ENCODE peak calls at places on chromosomes 4 and X, in seven cellular contexts. T is keratinocyte, B is GM12878, C is esophagus muscularis mucosa, A is lower lobe of right lung, J is uterus, V is lung. X is an unnamed sample.

GRCh38 chrX:40866878-40867277 is 131.5 kb upstream of the MED14 start:
- DNase-seq in T (no peak), A (no peak), C (no peak), J (no peak), B (no peak), V (no peak), X (peak; percentile 39)

GRCh38 chrX:11438767-11439166 is 145.6 kb downstream of the AMELX start:
- DNase-seq in T (no peak), V (no peak), C (no peak), J (no peak), B (no peak), A (no peak), X (no peak)

GRCh38 chrX:111874241-111874640 is 1.7 kb upstream of the TRPC5OS start:
- DNase-seq in C (no peak), T (no peak), B (no peak), J (no peak), V (no peak), A (no peak), X (no peak)

GRCh38 chrX:136310411-136310810 is 9.6 kb downstream of the ADGRG4 start:
- DNase-seq in J (no peak), A (no peak), T (no peak), V (no peak), B (no peak), C (no peak), X (peak; percentile 20)

GRCh38 chr4:98663226-98664006 is 5.0 kb upstream of the TSPAN5 start:
- DNase-seq in A (no peak), T (no peak), J (no peak), B (peak; percentile 84), V (no peak), C (no peak), X (no peak)

GRCh38 chr4:176788248-176788647 is 4.5 kb downstream of the VEGFC start:
- DNase-seq in V (no peak), A (no peak), B (no peak), J (no peak), C (no peak), T (no peak), X (no peak)

GRCh38 chr4:156771171-156771837 is 200.3 kb downstream of the PDGFC start:
- DNase-seq in B (no peak), V (peak; percentile 61), A (no peak), T (peak; percentile 95), J (peak; percentile 24), C (no peak), X (peak; percentile 74)

GRCh38 chrX:43500996-43501694 is 155.0 kb upstream of the MAOA start:
- DNase-seq in A (no peak), B (no peak), V (no peak), C (no peak), J (no peak), T (no peak), X (no peak)

GRCh38 chrX:3268804-3269203 is 77.6 kb downstream of the MXRA5 start:
- DNase-seq in V (no peak), T (peak; percentile 17), C (no peak), J (no peak), B (no peak), A (no peak), X (no peak)

GRCh38 chrX:38112566-38112965 is 106.2 kb downstream of the SYTL5 start:
- DNase-seq in T (no peak), V (no peak), B (peak; percentile 31), A (no peak), J (no peak), C (no peak), X (no peak)

GRCh38 chr4:126051709-126052424 is 737.1 kb downstream of the FAT4 start:
- DNase-seq in T (no peak), J (no peak), V (no peak), B (no peak), A (no peak), C (no peak), X (no peak)

GRCh38 chr4:153538408-153539057 is 72.4 kb downstream of the TMEM131L start:
- DNase-seq in C (peak; percentile 77), A (no peak), J (peak; percentile 36), B (no peak), V (no peak), T (no peak), X (no peak)

GRCh38 chrX:30283456-30284200 is 25.6 kb downstream of the NR0B1 start:
- DNase-seq in V (no peak), T (peak; percentile 32), A (no peak), C (no peak), B (no peak), J (no peak), X (peak; percentile 28)

GRCh38 chr4:189979196-189980047 is 38.8 kb downstream of the FRG1 start:
- DNase-seq in V (no peak), A (no peak), C (no peak), J (no peak), B (no peak), T (no peak), X (no peak)

GRCh38 chr4:161121451-161121850 is 1042.3 kb downstream of the FSTL5 start:
- DNase-seq in B (no peak), T (no peak), C (no peak), V (no peak), A (no peak), J (no peak), X (no peak)

GRCh38 chr4:178215754-178216153 is 773.5 kb upstream of the AGA start:
- DNase-seq in V (no peak), C (no peak), A (no peak), T (no peak), J (no peak), B (no peak), X (no peak)

GRCh38 chrX:134374294-134374693 is 85.7 kb upstream of the HPRT1 start:
- DNase-seq in T (no peak), A (no peak), B (no peak), V (no peak), C (no peak), J (no peak), X (no peak)

GRCh38 chr4:73875401-73875800 is 6.2 kb downstream of the CXCL1 start:
- DNase-seq in C (no peak), T (no peak), V (no peak), J (no peak), B (no peak), A (no peak), X (no peak)

GRCh38 chrX:112067601-112068000 is 15.0 kb downstream of the TRPC5 start:
- DNase-seq in A (no peak), V (no peak), C (no peak), B (no peak), T (no peak), J (no peak), X (no peak)

GRCh38 chrX:48520455-48520854 is 1.2 kb upstream of the EBP start:
- DNase-seq in A (no peak), T (no peak), J (no peak), C (no peak), B (no peak), V (no peak), X (no peak)

GRCh38 chr4:47879458-47879857 is 34.9 kb downstream of the NFXL1 start:
- DNase-seq in V (no peak), C (no peak), J (no peak), B (no peak), A (no peak), T (no peak), X (no peak)

GRCh38 chr4:175290401-175290800 is 372.2 kb downstream of the ADAM29 start:
- DNase-seq in V (no peak), B (no peak), T (no peak), J (no peak), C (no peak), A (no peak), X (no peak)

GRCh38 chr4:17165256-17165655 is 266.8 kb upstream of the LDB2 start:
- DNase-seq in V (no peak), A (no peak), B (no peak), T (no peak), J (no peak), C (no peak), X (no peak)
- H3K27ac ChIP-seq in V (no peak overlapping the region), A (no peak overlapping the region), B (no peak overlapping the region), T (no peak overlapping the region), J (no peak overlapping the region), C (no peak overlapping the region), X (no peak overlapping the region)

GRCh38 chr4:56444719-56445118 is 8.7 kb downstream of the PAICS start:
- DNase-seq in C (no peak), J (no peak), A (no peak), T (no peak), B (no peak), V (no peak), X (no peak)

GRCh38 chr4:56445699-56446098 is 9.6 kb downstream of the PAICS start:
- DNase-seq in J (no peak), T (no peak), V (no peak), B (no peak), A (no peak), C (no peak), X (no peak)

GRCh38 chr4:56435001-56435747 is at the start of gene PPAT:
- DNase-seq in B (peak; percentile 94), A (peak; percentile 99), T (peak; percentile 78), J (peak; percentile 97), C (peak; percentile 98), V (peak; percentile 98), X (peak; percentile 98)

GRCh38 chr4:56435748-56436442 is at the start of gene PAICS:
- DNase-seq in C (peak; percentile 96), J (peak; percentile 90), A (peak; percentile 94), B (peak; percentile 83), T (peak; percentile 72), V (peak; percentile 93), X (peak; percentile 96)

GRCh38 chr4:56440983-56441382 is 4.9 kb downstream of the PAICS start:
- DNase-seq in C (no peak), J (no peak), T (no peak), A (no peak), V (no peak), B (no peak), X (no peak)
- H3K36me3 ChIP-seq in C (peaks cover 19% of the 10 kb centered on the region), J (no peaks in the 10 kb centered on the region), T (peaks cover 3% of the 10 kb centered on the region), A (peaks cover 19% of the 10 kb centered on the region), V (no peaks in the 10 kb centered on the region), B (peaks cover 14% of the 10 kb centered on the region), X (peaks cover 5% of the 10 kb centered on the region)

DNA sequence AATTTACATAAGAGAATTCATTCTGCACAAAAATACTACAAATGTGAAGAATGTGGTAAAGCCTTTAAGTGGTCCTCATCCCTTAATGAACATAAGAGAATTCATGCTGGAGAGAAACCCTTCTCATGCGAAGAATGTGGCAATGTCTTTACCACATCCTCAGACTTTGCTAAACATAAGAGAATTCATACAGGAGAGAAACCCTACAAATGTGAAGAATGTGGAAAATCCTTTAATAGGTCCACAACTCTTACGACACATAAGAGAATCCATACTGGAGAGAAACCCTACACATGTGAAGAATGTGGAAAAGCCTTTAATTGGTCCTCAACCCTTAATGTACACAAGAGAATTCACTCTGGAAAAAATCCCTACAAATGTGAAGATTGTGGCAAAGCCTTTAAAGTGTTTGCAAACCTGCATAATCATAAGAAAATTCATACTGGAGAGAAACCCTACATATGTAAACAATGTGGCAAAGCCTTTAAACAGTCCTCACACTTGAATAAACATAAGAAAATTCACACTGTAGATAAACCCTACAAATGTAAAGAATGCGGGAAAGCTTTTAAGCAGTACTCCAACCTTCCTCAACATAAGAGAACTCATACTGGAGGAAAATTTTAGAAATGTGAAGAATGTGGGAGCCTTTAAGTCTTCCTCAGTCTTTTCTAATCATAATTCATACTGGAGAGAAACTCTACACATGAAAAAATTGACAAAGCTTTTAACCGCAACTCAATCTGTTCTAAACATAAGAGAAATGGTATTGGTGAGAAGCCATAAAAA is 37.4 kb downstream of the ZNF718 start:
- DNase-seq in T (no peak), V (no peak), J (no peak), A (no peak), C (no peak), B (no peak), X (no peak)
- H3K9me3 ChIP-seq in T (peaks cover 14% of the 10 kb centered on the region), V (peaks cover 9% of the 10 kb centered on the region), J (peaks cover 92% of the 10 kb centered on the region), A (peaks cover 99% of the 10 kb centered on the region), C (peaks cover 98% of the 10 kb centered on the region), B (peaks cover 30% of the 10 kb centered on the region), X (peaks cover 5% of the 10 kb centered on the region)

GRCh38 chr4:40749717-40750460 is at the start of gene NSUN7:
- DNase-seq in A (peak; percentile 89), B (no peak), V (peak; percentile 84), J (peak; percentile 21), T (no peak), C (no peak), X (peak; percentile 74)
- H3K27ac ChIP-seq in A (peak within 1 kb of the TSS; percentile 77), B (no peak within 1 kb of the TSS), V (peak within 1 kb of the TSS; percentile 29), J (no peak within 1 kb of the TSS), T (no peak within 1 kb of the TSS), C (peak within 1 kb of the TSS; percentile 22), X (no peak within 1 kb of the TSS)

X was measured in adrenal gland.